ENCODE peak calls at places on chromosomes 4 and X, in six cellular contexts. U is HCT116, C is HepG2, V is GM12878, O is H1, H is K562. L is an unnamed sample.

GRCh38 chr4:17324431-17324830 is 187.5 kb downstream of the QDPR start:
- DNase-seq in V (no peak), C (peak), H (peak), U (peak), O (no peak), L (peak)

GRCh38 chr4:158193171-158193749 is 17.0 kb upstream of the TMEM144 start:
- DNase-seq in U (peak), C (peak), H (peak), O (no peak), V (no peak), L (peak)

GRCh38 chr4:24768006-24768405 is 27.4 kb upstream of the SOD3 start:
- DNase-seq in V (no peak), H (no peak), O (no peak), C (no peak), U (no peak), L (no peak)

GRCh38 chrX:8728932-8729331 is 3.0 kb downstream of the ANOS1 start:
- DNase-seq in V (no peak), C (no peak), H (no peak), O (no peak), U (no peak), L (no peak)

GRCh38 chr4:93373893-93374860 is 454.4 kb upstream of the ATOH1 start:
- DNase-seq in O (no peak), H (no peak), U (no peak), C (no peak), V (no peak), L (no peak)

GRCh38 chrX:123833387-123833786 is 26.5 kb upstream of the XIAP start:
- DNase-seq in H (peak), C (peak), U (peak), V (peak), O (peak), L (peak)

GRCh38 chrX:115650449-115650848 is 89.5 kb downstream of the PLS3 start:
- DNase-seq in H (no peak), O (no peak), U (no peak), C (no peak), V (no peak), L (no peak)

GRCh38 chr4:73345399-73345975 is 58.6 kb upstream of the ALB start:
- DNase-seq in C (peak), H (no peak), O (no peak), V (no peak), U (no peak), L (no peak)

GRCh38 chr4:71411976-71412375 is 73.2 kb downstream of the SLC4A4 start:
- DNase-seq in U (no peak), V (no peak), H (no peak), O (no peak), C (no peak), L (no peak)

GRCh38 chr4:2762048-2762447 is 5.9 kb upstream of the TNIP2 start:
- DNase-seq in V (no peak), C (no peak), O (no peak), U (no peak), H (no peak), L (no peak)

GRCh38 chrX:45344597-45344996 is 143.9 kb upstream of the DIPK2B start:
- DNase-seq in C (no peak), O (no peak), H (no peak), V (no peak), U (no peak), L (no peak)

GRCh38 chr4:73608677-73609594 is 11.3 kb downstream of the RASSF6 start:
- DNase-seq in C (peak), O (no peak), V (no peak), H (no peak), U (no peak), L (peak)

GRCh38 chr4:5203309-5203708 is 152.0 kb downstream of the STK32B start:
- DNase-seq in H (no peak), U (no peak), O (no peak), C (no peak), V (no peak), L (no peak)

GRCh38 chr4:110632506-110633357 is 9.9 kb upstream of the PITX2 start:
- DNase-seq in O (no peak), V (no peak), C (no peak), U (no peak), H (no peak), L (no peak)

GRCh38 chr4:174398728-174399127 is 115.0 kb downstream of the CEP44 start:
- DNase-seq in V (no peak), C (no peak), U (no peak), O (no peak), H (no peak), L (peak)

GRCh38 chrX:129831486-129831885 is 12.2 kb downstream of the ZDHHC9 start:
- DNase-seq in V (no peak), C (no peak), H (no peak), U (no peak), O (no peak), L (no peak)

GRCh38 chr4:53365121-53365485 is 758 bp downstream of the SCFD2 start:
- DNase-seq in O (no peak), H (peak), V (no peak), C (peak), U (no peak), L (no peak)

GRCh38 chr4:86302242-86302641 is 57.6 kb downstream of the MAPK10 start:
- DNase-seq in O (no peak), H (no peak), V (no peak), C (peak), U (no peak), L (peak)

GRCh38 chr4:86306816-86307215 is 53.0 kb downstream of the MAPK10 start:
- DNase-seq in V (no peak), C (no peak), U (no peak), O (no peak), H (no peak), L (no peak)

GRCh38 chr4:86307432-86307831 is 52.4 kb downstream of the MAPK10 start:
- DNase-seq in C (no peak), U (no peak), H (no peak), V (no peak), O (no peak), L (peak)
- H3K9ac ChIP-seq in C (no peak), U (no peak), H (no peak), V (no peak), O (no peak), L (no peak)

DNA sequence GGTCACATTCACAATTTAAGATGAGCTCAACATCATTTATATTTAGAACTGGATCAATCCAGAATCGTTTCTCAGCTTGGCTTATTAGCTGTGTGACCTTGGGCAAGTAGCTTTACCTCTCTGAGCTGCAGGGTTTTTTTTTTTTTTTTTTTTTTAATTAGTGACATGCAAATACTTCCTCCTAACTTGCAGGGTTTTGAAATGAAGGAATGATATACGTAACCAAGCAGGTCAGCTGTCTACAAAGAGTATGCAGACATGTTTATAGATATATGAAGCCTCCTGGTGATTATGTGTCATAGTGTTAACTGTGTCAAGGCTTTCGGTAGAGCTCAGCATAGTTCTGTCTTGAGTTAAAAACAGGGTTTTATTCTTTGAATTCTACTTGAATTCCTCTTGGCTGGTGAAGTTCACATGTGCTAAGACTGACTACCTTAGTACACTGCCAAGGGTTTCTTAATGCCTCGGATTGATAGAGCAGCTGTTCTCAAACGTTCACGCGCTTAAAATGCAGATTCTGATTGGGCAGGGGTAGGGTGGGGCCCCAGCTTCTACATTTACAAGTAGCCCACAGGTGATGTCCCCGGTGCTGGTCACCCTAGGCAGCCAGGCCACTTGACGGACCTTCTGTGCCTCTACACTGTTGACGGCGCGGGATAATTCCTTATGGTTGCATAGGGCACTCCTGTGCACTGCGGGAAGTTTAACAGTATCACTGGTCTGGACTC is 645 bp upstream of the STS start:
- DNase-seq in U (no peak), C (no peak), V (no peak), O (no peak), H (peak), L (no peak)
- TF ChIP-seq POLR2A in U (no peak), C (no peak), V (no peak), O (no peak), H (no peak), L (no peak)

DNA sequence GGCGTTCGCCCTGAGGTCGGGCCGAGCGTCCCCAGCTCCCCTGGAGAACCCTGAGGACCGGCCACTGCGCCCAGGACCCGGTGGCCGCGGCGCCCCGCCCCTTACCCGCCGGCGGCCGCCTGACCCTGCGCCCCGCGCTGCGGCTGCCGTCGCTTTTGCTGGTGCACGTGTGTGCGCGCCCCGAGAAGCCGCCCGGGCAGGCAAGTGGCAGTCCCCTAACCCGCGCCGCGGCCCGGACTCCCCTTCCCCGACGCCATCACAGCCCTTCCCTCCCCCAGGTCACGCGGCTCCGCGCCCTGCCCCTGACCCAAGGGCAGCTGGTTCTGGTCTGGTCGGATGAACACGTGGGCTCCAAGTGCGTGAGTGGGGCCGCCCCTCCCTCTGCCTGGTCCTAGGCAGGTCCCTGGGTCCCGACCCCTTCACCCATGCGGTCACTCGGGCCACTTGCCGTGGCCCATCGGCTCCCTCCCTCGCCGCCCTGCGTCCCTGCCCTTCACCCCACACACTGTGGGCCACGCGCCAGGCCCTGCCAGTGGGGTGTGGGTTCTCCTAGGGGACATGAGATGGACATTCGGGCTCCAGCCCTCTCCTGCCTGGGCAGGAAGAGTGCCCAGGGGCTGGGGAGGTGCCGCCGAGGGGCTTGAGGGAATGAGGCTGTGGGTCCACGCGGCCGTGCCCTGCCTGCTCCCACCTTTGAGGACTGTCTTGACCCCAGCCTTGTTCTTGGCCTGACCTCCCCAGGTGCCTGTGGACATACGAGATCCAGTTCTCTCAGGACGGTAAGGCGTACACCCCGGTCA is 8.0 kb upstream of the FGFRL1 start:
- DNase-seq in O (no peak), U (no peak), H (no peak), V (no peak), C (no peak), L (no peak)
- TF ChIP-seq EZH2 in O (no peak), U (no peak), H (no peak), V (no peak), C (no peak), L (peak)

GRCh38 chr4:153792007-153792892 is 3.4 kb upstream of the SFRP2 start:
- DNase-seq in V (no peak), U (no peak), C (no peak), H (peak), O (peak), L (no peak)
- H3K9ac ChIP-seq in V (no peak), U (no peak), C (no peak), H (no peak), O (peak), L (no peak)

L was measured in endothelial cell of umbilical vein.